ENCODE peak calls at places on chromosome 6, in seven cellular contexts. One of them, this sample, is unnamed.

GRCh38 chr6:328184-328670 is 35.9 kb downstream of the DUSP22 start:
- DNase-seq in H9: no peak
- DNase-seq in trophoblast cell: no peak
- DNase-seq in H1: no peak
- DNase-seq in mesendoderm: no peak
- DNase-seq in IMR-90: peak
- DNase-seq in neuronal stem cell: no peak
- DNase-seq in this sample: peak

GRCh38 chr6:163449076-163449475 is 34.6 kb downstream of the QKI start:
- DNase-seq in H9: no peak
- DNase-seq in IMR-90: no peak
- DNase-seq in neuronal stem cell: no peak
- DNase-seq in mesendoderm: no peak
- DNase-seq in trophoblast cell: no peak
- DNase-seq in H1: no peak
- DNase-seq in this sample: peak

GRCh38 chr6:28206527-28207243 is 18.4 kb upstream of the ZSCAN9 start:
- DNase-seq in neuronal stem cell: peak
- DNase-seq in IMR-90: peak
- DNase-seq in H9: peak
- DNase-seq in H1: no peak
- DNase-seq in trophoblast cell: no peak
- DNase-seq in mesendoderm: peak
- DNase-seq in this sample: no peak

GRCh38 chr6:84688187-84688878 is 76.1 kb downstream of the TBX18 start:
- DNase-seq in trophoblast cell: no peak
- DNase-seq in H9: no peak
- DNase-seq in IMR-90: no peak
- DNase-seq in neuronal stem cell: no peak
- DNase-seq in mesendoderm: peak
- DNase-seq in H1: no peak
- DNase-seq in this sample: no peak

GRCh38 chr6:13235339-13235738 is 93.0 kb downstream of the TBC1D7 start:
- DNase-seq in H1: no peak
- DNase-seq in trophoblast cell: no peak
- DNase-seq in IMR-90: no peak
- DNase-seq in neuronal stem cell: no peak
- DNase-seq in mesendoderm: no peak
- DNase-seq in H9: no peak
- DNase-seq in this sample: no peak

GRCh38 chr6:133701633-133702331 is 187.1 kb upstream of the TCF21 start:
- DNase-seq in trophoblast cell: no peak
- DNase-seq in H9: no peak
- DNase-seq in IMR-90: peak
- DNase-seq in mesendoderm: no peak
- DNase-seq in H1: no peak
- DNase-seq in neuronal stem cell: no peak
- DNase-seq in this sample: peak

GRCh38 chr6:9537381-9537780 is 877.5 kb downstream of the TFAP2A start:
- DNase-seq in H1: no peak
- DNase-seq in H9: no peak
- DNase-seq in trophoblast cell: no peak
- DNase-seq in IMR-90: peak
- DNase-seq in mesendoderm: no peak
- DNase-seq in neuronal stem cell: no peak
- DNase-seq in this sample: peak

GRCh38 chr6:3119040-3119723 is 671 bp downstream of the BPHL start:
- DNase-seq in H9: no peak
- DNase-seq in IMR-90: peak
- DNase-seq in H1: no peak
- DNase-seq in mesendoderm: peak
- DNase-seq in trophoblast cell: peak
- DNase-seq in neuronal stem cell: no peak
- DNase-seq in this sample: peak

GRCh38 chr6:25155221-25155620 is 124.0 kb upstream of the CARMIL1 start:
- DNase-seq in IMR-90: no peak
- DNase-seq in neuronal stem cell: no peak
- DNase-seq in trophoblast cell: no peak
- DNase-seq in mesendoderm: no peak
- DNase-seq in H9: no peak
- DNase-seq in H1: no peak
- DNase-seq in this sample: no peak

GRCh38 chr6:98885330-98885729 is 51.0 kb downstream of the POU3F2 start:
- DNase-seq in mesendoderm: no peak
- DNase-seq in neuronal stem cell: no peak
- DNase-seq in trophoblast cell: no peak
- DNase-seq in IMR-90: no peak
- DNase-seq in H1: no peak
- DNase-seq in H9: no peak
- DNase-seq in this sample: no peak

GRCh38 chr6:43836507-43836906 is 66.5 kb downstream of the VEGFA start:
- DNase-seq in IMR-90: peak
- DNase-seq in neuronal stem cell: no peak
- DNase-seq in trophoblast cell: no peak
- DNase-seq in H1: no peak
- DNase-seq in mesendoderm: no peak
- DNase-seq in H9: no peak
- DNase-seq in this sample: peak

GRCh38 chr6:17169291-17169690 is 67.4 kb downstream of the STMND1 start:
- DNase-seq in IMR-90: peak
- DNase-seq in trophoblast cell: no peak
- DNase-seq in neuronal stem cell: no peak
- DNase-seq in H1: no peak
- DNase-seq in mesendoderm: no peak
- DNase-seq in H9: no peak
- DNase-seq in this sample: no peak

GRCh38 chr6:55578537-55579363 is at the start of gene HMGCLL1:
- DNase-seq in H1: peak
- DNase-seq in mesendoderm: peak
- DNase-seq in IMR-90: no peak
- DNase-seq in neuronal stem cell: peak
- DNase-seq in H9: peak
- DNase-seq in trophoblast cell: peak
- DNase-seq in this sample: peak

GRCh38 chr6:107624541-107624940 is 134.6 kb downstream of the SOBP start:
- DNase-seq in mesendoderm: no peak
- DNase-seq in neuronal stem cell: no peak
- DNase-seq in trophoblast cell: peak
- DNase-seq in IMR-90: peak
- DNase-seq in H1: no peak
- DNase-seq in H9: no peak
- DNase-seq in this sample: no peak

GRCh38 chr6:44921787-44922186 is 406.3 kb upstream of the RUNX2 start:
- DNase-seq in mesendoderm: peak
- DNase-seq in neuronal stem cell: no peak
- DNase-seq in H1: no peak
- DNase-seq in H9: no peak
- DNase-seq in IMR-90: no peak
- DNase-seq in trophoblast cell: no peak
- DNase-seq in this sample: no peak

GRCh38 chr6:92827104-92827503 is 592.3 kb downstream of the EPHA7 start:
- DNase-seq in IMR-90: no peak
- DNase-seq in mesendoderm: no peak
- DNase-seq in H1: no peak
- DNase-seq in trophoblast cell: no peak
- DNase-seq in H9: no peak
- DNase-seq in neuronal stem cell: no peak
- DNase-seq in this sample: no peak

GRCh38 chr6:30647039-30647801 is at the start of gene C6orf136:
- DNase-seq in IMR-90: peak
- DNase-seq in mesendoderm: peak
- DNase-seq in trophoblast cell: peak
- DNase-seq in neuronal stem cell: peak
- DNase-seq in H1: peak
- DNase-seq in H9: peak
- DNase-seq in this sample: peak

GRCh38 chr6:142452993-142453392 is 151.2 kb downstream of the ADGRG6 start:
- DNase-seq in H9: no peak
- DNase-seq in neuronal stem cell: no peak
- DNase-seq in trophoblast cell: no peak
- DNase-seq in IMR-90: no peak
- DNase-seq in H1: no peak
- DNase-seq in mesendoderm: no peak
- DNase-seq in this sample: no peak
- H3K4ac ChIP-seq in H9: no peak
- H3K4ac ChIP-seq in neuronal stem cell: no peak
- H3K4ac ChIP-seq in trophoblast cell: no peak
- H3K4ac ChIP-seq in IMR-90: no peak
- H3K4ac ChIP-seq in H1: no peak
- H3K4ac ChIP-seq in mesendoderm: no peak
- H3K4ac ChIP-seq in this sample: no peak

DNA sequence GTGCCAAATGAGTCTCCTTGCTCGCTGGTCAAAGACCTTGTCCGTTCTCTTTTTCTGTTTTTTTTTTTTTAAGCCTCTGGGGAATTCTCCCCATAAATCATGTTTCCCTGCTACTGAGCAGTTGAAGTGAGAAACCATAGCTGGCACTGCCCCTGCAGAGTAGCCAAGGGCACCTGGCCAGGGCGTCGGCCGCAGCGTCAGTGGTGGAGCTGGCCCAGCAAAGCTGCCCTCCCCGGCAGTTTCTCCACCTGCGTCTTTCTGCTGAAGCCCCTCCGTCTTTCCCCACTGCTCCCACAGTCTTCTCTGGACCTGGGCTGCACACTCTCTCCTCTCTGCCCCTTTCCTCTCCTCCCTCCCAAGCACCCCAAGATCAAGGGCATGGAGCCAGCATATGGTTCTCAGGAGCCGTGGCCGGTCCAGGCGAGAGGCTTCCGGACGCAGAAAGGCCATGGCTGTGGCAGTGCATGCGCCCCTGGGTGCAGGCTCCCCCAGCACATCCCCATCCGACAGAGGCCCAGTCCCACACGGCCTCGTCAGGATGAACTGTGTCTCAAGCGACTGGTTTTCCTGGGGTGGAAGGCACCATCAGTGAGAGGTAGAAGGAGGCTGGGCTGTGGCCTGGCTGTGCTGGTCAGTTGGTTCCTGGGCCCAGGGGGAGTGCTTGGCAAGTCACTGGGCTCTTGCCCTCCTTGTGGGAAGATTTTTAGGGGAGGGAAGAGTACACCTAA is 218.1 kb downstream of the ERMARD start:
- DNase-seq in H1: no peak
- DNase-seq in neuronal stem cell: no peak
- DNase-seq in trophoblast cell: no peak
- DNase-seq in H9: no peak
- DNase-seq in IMR-90: no peak
- DNase-seq in mesendoderm: no peak
- DNase-seq in this sample: no peak
- H2BK5ac ChIP-seq in H1: no peak
- H2BK5ac ChIP-seq in neuronal stem cell: no peak
- H2BK5ac ChIP-seq in trophoblast cell: no peak
- H2BK5ac ChIP-seq in H9: no peak
- H2BK5ac ChIP-seq in IMR-90: no peak
- H2BK5ac ChIP-seq in mesendoderm: no peak
- H2BK5ac ChIP-seq in this sample: no peak

GRCh38 chr6:12164508-12164770 is 125.7 kb upstream of the EDN1 start:
- DNase-seq in H1: no peak
- DNase-seq in IMR-90: peak
- DNase-seq in neuronal stem cell: no peak
- DNase-seq in H9: no peak
- DNase-seq in mesendoderm: no peak
- DNase-seq in trophoblast cell: no peak
- DNase-seq in this sample: no peak
- H3K23ac ChIP-seq in H1: no peak
- H3K23ac ChIP-seq in IMR-90: no peak
- H3K23ac ChIP-seq in neuronal stem cell: no peak
- H3K23ac ChIP-seq in H9: no peak
- H3K23ac ChIP-seq in mesendoderm: no peak
- H3K23ac ChIP-seq in trophoblast cell: no peak
- H3K23ac ChIP-seq in this sample: no peak

GRCh38 chr6:112291161-112291762 is 36.9 kb upstream of the LAMA4 start:
- DNase-seq in IMR-90: no peak
- DNase-seq in neuronal stem cell: no peak
- DNase-seq in mesendoderm: no peak
- DNase-seq in H1: no peak
- DNase-seq in trophoblast cell: no peak
- DNase-seq in H9: no peak
- DNase-seq in this sample: no peak
- H3K4ac ChIP-seq in IMR-90: peak
- H3K4ac ChIP-seq in neuronal stem cell: no peak
- H3K4ac ChIP-seq in mesendoderm: no peak
- H3K4ac ChIP-seq in H1: no peak
- H3K4ac ChIP-seq in trophoblast cell: no peak
- H3K4ac ChIP-seq in H9: no peak
- H3K4ac ChIP-seq in this sample: no peak

GRCh38 chr6:35906499-35906846 is 14.4 kb downstream of the SRPK1 start:
- DNase-seq in H1: no peak
- DNase-seq in mesendoderm: no peak
- DNase-seq in IMR-90: peak
- DNase-seq in neuronal stem cell: no peak
- DNase-seq in H9: no peak
- DNase-seq in trophoblast cell: no peak
- DNase-seq in this sample: no peak

GRCh38 chr6:35905141-35905785 is 15.6 kb downstream of the SRPK1 start:
- DNase-seq in mesendoderm: no peak
- DNase-seq in neuronal stem cell: no peak
- DNase-seq in H9: no peak
- DNase-seq in IMR-90: peak
- DNase-seq in trophoblast cell: no peak
- DNase-seq in H1: no peak
- DNase-seq in this sample: no peak

GRCh38 chr6:35905841-35906498 is 14.9 kb downstream of the SRPK1 start:
- DNase-seq in IMR-90: peak
- DNase-seq in neuronal stem cell: no peak
- DNase-seq in mesendoderm: no peak
- DNase-seq in H1: no peak
- DNase-seq in trophoblast cell: peak
- DNase-seq in H9: no peak
- DNase-seq in this sample: no peak

GRCh38 chr6:35903679-35904078 is 17.2 kb downstream of the SRPK1 start:
- DNase-seq in neuronal stem cell: no peak
- DNase-seq in H9: no peak
- DNase-seq in H1: no peak
- DNase-seq in IMR-90: no peak
- DNase-seq in trophoblast cell: no peak
- DNase-seq in mesendoderm: no peak
- DNase-seq in this sample: no peak

DNA sequence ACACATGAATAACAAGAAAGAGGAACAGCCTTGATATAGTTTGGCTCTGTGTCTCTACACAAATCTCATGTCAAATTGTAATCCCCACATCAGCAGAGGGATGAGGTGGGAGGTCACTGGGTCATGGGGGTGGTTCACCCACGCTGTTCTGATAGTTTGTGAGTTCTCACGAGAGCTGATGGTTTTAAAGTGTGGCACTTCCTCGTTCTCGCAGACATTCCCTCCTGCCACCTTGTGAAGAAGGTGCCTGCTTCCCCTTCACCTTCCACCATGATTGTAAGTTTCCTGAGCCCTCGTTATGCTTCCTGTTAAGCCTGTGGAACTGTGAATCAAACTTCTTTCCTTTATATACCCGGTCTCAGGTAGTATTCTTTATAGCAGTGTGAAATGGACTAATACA is 13.1 kb downstream of the SRPK1 start:
- DNase-seq in mesendoderm: no peak
- DNase-seq in neuronal stem cell: no peak
- DNase-seq in H9: no peak
- DNase-seq in trophoblast cell: no peak
- DNase-seq in IMR-90: no peak
- DNase-seq in H1: no peak
- DNase-seq in this sample: no peak
- H2BK5ac ChIP-seq in mesendoderm: no peak
- H2BK5ac ChIP-seq in neuronal stem cell: no peak
- H2BK5ac ChIP-seq in H9: no peak
- H2BK5ac ChIP-seq in trophoblast cell: no peak
- H2BK5ac ChIP-seq in IMR-90: no peak
- H2BK5ac ChIP-seq in H1: no peak
- H2BK5ac ChIP-seq in this sample: no peak